ENCODE peak calls at places on chromosomes 12 and 14, in four cellular contexts. L is MM.1S, Y is astrocyte of the spinal cord, Z is dorsolateral prefrontal cortex. R is an unnamed sample.

GRCh38 chr12:124497039-124497438 is 70.4 kb downstream of the NCOR2 start:
- DNase-seq in L (no peak), Y (no peak), Z (no peak), R (no peak)

GRCh38 chr14:63853831-63854293 is 1.1 kb downstream of the SYNE2 start:
- DNase-seq in L (peak), Y (peak), Z (no peak), R (peak)

GRCh38 chr12:57737467-57738141 is 938 bp downstream of the AGAP2 start:
- DNase-seq in L (no peak), Y (no peak), Z (no peak), R (no peak)

GRCh38 chr12:121800694-121801600 is 2.9 kb upstream of the SETD1B start:
- DNase-seq in L (peak), Y (peak), Z (peak), R (peak)

GRCh38 chr14:92641306-92641705 is 107.1 kb downstream of the LGMN start:
- DNase-seq in L (no peak), Y (no peak), Z (no peak), R (no peak)

GRCh38 chr12:563899-564298 is 99.3 kb downstream of the NINJ2 start:
- DNase-seq in L (no peak), Y (no peak), Z (no peak), R (no peak)

GRCh38 chr12:16611146-16611545 is 5.2 kb upstream of the LMO3 start:
- DNase-seq in L (peak), Y (no peak), Z (no peak), R (no peak)

GRCh38 chr12:119020377-119021360 is 39.3 kb downstream of the SRRM4 start:
- DNase-seq in L (no peak), Y (no peak), Z (no peak), R (peak)

GRCh38 chr14:28676481-28676880 is 90.1 kb upstream of the FOXG1 start:
- DNase-seq in L (no peak), Y (peak), Z (no peak), R (no peak)

GRCh38 chr12:124518051-124518932 is 49.1 kb downstream of the NCOR2 start:
- DNase-seq in L (no peak), Y (peak), Z (peak), R (no peak)

GRCh38 chr12:76284816-76285750 is 63.1 kb downstream of the BBS10 start:
- DNase-seq in L (no peak), Y (peak), Z (no peak), R (no peak)

GRCh38 chr12:92341333-92341691 is 195.7 kb upstream of the BTG1 start:
- DNase-seq in L (no peak), Y (no peak), Z (no peak), R (no peak)

GRCh38 chr12:107622005-107622404 is 63.6 kb upstream of the PWP1 start:
- DNase-seq in L (no peak), Y (peak), Z (no peak), R (peak)

GRCh38 chr12:15146585-15146984 is 74.6 kb downstream of the RERG start:
- DNase-seq in L (no peak), Y (no peak), Z (no peak), R (no peak)

GRCh38 chr14:95235351-95235750 is 78.0 kb upstream of the DICER1 start:
- DNase-seq in L (no peak), Y (no peak), Z (no peak), R (no peak)

GRCh38 chr12:117552971-117553370 is 191.5 kb upstream of the NOS1 start:
- DNase-seq in L (no peak), Y (no peak), Z (peak), R (no peak)

GRCh38 chr12:75509621-75510020 is 1.8 kb downstream of the KRR1 start:
- DNase-seq in L (no peak), Y (no peak), Z (no peak), R (no peak)

GRCh38 chr12:120762093-120762492 is 36.5 kb downstream of the ACADS start:
- DNase-seq in L (no peak), Y (peak), Z (no peak), R (no peak)

GRCh38 chr14:62957562-62957961 is 87.7 kb downstream of the KCNH5 start:
- DNase-seq in L (no peak), Y (peak), Z (no peak), R (no peak)

GRCh38 chr12:138171-138897 is 71.8 kb downstream of the IQSEC3 start:
- DNase-seq in L (no peak), Y (no peak), Z (no peak), R (no peak)

GRCh38 chr12:48005750-48006021 is 1.4 kb upstream of the COL2A1 start:
- DNase-seq in L (no peak), Y (no peak), Z (no peak), R (no peak)

GRCh38 chr12:7374423-7375144 is 69.4 kb downstream of the CD163L1 start:
- DNase-seq in L (peak), Y (peak), Z (no peak), R (peak)

GRCh38 chr12:104544836-104545235 is 88.1 kb downstream of the CHST11 start:
- DNase-seq in L (no peak), Y (no peak), Z (no peak), R (no peak)

GRCh38 chr12:51702582-51702981 is 111.5 kb downstream of the SCN8A start:
- DNase-seq in L (no peak), Y (no peak), Z (no peak), R (no peak)

GRCh38 chr12:126668538-126668937 is 1598.4 kb upstream of the TMEM132C start:
- DNase-seq in L (no peak), Y (peak), Z (no peak), R (no peak)

GRCh38 chr12:57240926-57241555 is 9.9 kb downstream of the STAC3 start:
- DNase-seq in L (no peak), Y (no peak), Z (no peak), R (no peak)

GRCh38 chr12:121737421-121737820 is 24.9 kb downstream of the TMEM120B start:
- DNase-seq in L (no peak), Y (no peak), Z (no peak), R (no peak)

GRCh38 chr12:29148065-29148957 is 767 bp upstream of the FAR2 start:
- DNase-seq in L (no peak), Y (peak), Z (peak), R (peak)

GRCh38 chr12:2959508-2960431 is 573 bp downstream of the TEAD4 start:
- DNase-seq in L (peak), Y (peak), Z (no peak), R (peak)

GRCh38 chr14:49381778-49382177 is 204.4 kb downstream of the RPS29 start:
- DNase-seq in L (no peak), Y (no peak), Z (no peak), R (no peak)

GRCh38 chr12:123390415-123391093 is 6.6 kb downstream of the KMT5A start:
- DNase-seq in L (no peak), Y (peak), Z (no peak), R (no peak)

GRCh38 chr12:123388218-123388947 is 4.5 kb downstream of the KMT5A start:
- DNase-seq in L (peak), Y (peak), Z (peak), R (peak)

GRCh38 chr12:123391546-123392343 is 7.8 kb downstream of the KMT5A start:
- DNase-seq in L (no peak), Y (no peak), Z (peak), R (no peak)

GRCh38 chr12:123388948-123389559 is 5.1 kb downstream of the KMT5A start:
- DNase-seq in L (no peak), Y (no peak), Z (no peak), R (peak)

DNA sequence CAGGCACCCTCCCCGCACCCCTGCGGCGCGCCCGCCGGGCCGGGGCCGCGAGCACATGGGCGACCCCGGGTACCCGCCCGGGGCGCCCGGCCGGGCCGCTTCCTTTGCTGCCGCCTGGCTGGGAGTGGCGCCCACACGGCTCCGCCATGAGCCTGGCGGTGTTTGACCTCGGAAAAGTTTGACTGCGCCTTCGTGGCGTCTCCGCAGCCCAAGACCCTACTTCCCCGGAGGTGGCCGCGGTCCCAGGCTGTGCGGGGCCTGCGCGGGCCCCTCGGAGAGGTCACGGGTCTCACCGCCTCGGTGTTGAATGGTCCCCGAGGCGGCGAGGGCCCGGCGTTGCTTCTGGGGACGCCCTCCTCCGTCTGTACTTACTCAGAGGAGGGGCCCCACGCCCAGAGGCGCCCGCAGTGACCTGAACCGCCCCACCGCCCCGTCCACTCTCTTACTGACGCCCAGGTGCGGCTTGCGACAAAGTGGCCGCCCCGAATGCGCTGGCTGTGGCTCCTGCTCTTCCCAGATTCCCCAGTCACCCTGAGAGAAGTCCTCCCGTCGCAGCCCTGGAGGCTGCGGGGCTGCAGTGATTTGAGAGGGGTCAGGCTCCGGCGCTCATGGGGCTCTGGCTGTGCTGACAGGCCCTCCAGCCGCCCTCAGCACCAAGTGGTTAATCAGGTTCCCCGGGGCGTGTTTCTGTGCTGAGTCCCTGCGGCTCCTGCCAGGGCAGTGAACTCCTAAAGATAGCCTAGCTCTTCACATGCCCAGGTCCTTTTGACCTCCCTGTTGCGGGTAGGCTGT is 5.8 kb downstream of the KMT5A start:
- DNase-seq in L (no peak), Y (peak), Z (no peak), R (peak)
- TF ChIP-seq CTCF in L (no peak), Y (no peak), Z (no peak), R (no peak)

DNA sequence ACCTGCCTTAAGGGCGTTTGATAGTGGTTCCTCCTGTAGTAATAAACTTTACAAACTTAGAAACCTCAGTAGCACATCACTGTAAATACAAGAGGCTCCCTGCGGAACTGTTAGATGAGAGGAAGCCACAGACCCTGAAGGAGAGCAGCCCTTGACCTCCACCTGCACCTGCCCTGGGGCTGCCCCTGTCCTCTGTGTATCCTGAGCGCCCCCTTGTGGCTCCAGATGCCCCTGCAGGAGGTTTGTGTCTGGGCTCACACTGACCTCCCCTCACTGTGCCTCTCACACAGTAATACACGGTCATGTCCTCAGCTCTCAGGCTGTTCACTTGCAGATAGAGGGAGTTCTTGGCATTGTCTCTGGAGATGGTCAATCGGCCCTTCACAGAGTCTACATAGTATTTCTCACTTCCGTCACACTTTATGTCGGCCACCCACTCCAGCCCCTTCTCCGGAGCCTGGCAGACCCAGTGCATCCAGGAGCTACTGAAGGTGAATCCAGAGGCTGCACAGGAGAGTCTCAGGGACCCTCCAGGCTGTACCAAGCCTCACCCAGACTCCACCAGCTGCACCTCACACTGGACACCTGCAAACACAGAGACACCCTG is 1059.8 kb downstream of the TMEM121 start:
- DNase-seq in L (peak), Y (no peak), Z (no peak), R (peak)
- TF ChIP-seq CTCF in L (peak), Y (no peak), Z (no peak), R (peak)

GRCh38 chr14:99512110-99512449 is 30.9 kb downstream of the CCNK start:
- DNase-seq in L (no peak), Y (no peak), Z (no peak), R (no peak)

GRCh38 chr14:99513946-99514551 is 32.8 kb downstream of the CCNK start:
- DNase-seq in L (no peak), Y (no peak), Z (no peak), R (no peak)

GRCh38 chr14:99514552-99515300 is 33.5 kb downstream of the CCNK start:
- DNase-seq in L (no peak), Y (no peak), Z (no peak), R (no peak)

GRCh38 chr14:99512571-99513182 is 31.5 kb downstream of the CCNK start:
- DNase-seq in L (no peak), Y (no peak), Z (no peak), R (no peak)

GRCh38 chr14:99513183-99513694 is 32.0 kb downstream of the CCNK start:
- DNase-seq in L (no peak), Y (no peak), Z (no peak), R (no peak)
- TF ChIP-seq CTCF in L (no peak), Y (no peak), Z (no peak), R (no peak)

DNA sequence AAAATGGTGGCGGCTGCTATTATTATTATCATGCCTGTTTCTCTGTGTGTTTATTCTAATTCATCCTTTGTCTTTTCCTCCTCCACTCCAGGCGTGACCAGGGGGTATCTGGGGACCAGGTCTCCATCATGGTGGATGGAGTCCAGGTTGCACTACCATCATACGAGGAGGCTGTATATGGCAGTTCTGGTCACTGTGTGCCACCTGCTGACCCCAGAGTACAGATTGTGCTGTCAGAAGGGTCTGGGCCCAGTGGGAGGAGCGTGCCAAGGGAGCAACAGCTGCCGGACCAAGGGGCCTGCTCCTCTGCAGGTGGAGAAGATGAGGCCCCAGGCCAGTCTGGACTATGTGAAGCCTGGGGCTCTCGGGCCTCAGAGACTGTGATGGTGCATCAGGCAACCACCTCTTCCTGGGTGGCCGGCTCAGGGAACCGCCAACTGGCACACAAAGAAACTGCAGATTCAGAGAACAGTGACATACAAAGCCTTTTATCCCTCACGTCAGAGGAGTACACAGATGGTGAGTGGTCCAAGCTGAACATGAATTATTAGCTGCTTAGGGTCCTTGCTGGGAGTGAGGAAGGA is 58.3 kb upstream of the SRSF5 start:
- DNase-seq in L (no peak), Y (no peak), Z (peak), R (no peak)
- TF ChIP-seq CTCF in L (no peak), Y (peak), Z (no peak), R (peak)

DNA sequence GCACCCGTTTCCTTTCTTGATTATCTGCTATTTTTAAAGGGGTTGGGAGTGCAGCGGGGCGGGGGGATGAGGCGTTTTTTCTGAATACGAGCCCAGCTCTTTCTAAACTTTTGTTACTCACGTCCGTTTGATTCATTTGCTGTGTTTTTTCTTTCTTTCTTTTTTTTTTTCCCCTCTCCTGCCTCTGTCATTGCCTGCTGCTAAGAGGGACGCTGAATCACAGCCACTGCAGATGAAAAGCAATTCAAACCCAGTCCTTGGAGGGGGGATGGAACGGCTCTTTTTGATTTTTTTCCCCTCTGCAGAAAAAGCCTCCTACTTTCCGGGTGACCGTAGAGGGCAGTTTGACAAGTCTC is 606 bp upstream of the RASSF8 start:
- DNase-seq in L (peak), Y (peak), Z (peak), R (no peak)
- TF ChIP-seq CTCF in L (no peak), Y (no peak), Z (no peak), R (no peak)

GRCh38 chr14:23352506-23353432 is at the start of gene SLC22A17:
- DNase-seq in L (no peak), Y (peak), Z (peak), R (peak)
- TF ChIP-seq CTCF in L (no peak), Y (peak), Z (no peak), R (no peak)

GRCh38 chr14:102581193-102581592 is 11.3 kb upstream of the RCOR1 start:
- DNase-seq in L (no peak), Y (no peak), Z (no peak), R (no peak)

GRCh38 chr14:102578821-102579220 is 13.6 kb upstream of the RCOR1 start:
- DNase-seq in L (no peak), Y (no peak), Z (no peak), R (no peak)

GRCh38 chr14:102579696-102580551 is 12.5 kb upstream of the RCOR1 start:
- DNase-seq in L (no peak), Y (peak), Z (no peak), R (no peak)

GRCh38 chr14:102583726-102584125 is 8.7 kb upstream of the RCOR1 start:
- DNase-seq in L (no peak), Y (no peak), Z (no peak), R (no peak)

DNA sequence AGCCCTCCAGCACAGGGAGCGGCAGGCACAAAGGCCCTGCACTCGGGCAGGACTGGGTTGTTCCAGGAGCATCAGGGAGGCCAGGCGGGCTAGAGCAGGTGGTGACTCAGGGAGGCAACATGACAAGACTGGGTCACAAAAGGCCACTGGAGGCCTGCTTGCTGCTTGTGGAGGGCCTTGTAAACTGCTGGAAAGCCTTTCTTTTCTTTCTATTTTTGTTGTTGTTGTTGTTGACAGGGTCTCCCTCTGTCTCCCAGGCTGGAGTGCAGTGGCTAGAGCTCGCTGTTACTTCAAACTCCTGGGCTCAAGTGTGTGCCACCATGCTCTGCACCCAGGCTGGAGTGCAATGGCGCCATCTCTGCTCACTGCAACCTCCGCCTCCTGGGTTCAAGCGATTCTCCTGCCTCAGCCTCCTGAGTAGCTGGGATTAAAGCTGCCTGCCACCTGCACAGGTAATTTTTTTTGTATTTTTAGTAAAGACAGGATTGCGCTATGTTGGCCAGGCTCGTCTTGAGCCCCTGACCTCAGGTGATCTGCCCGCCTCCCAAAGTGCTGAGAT is 11.8 kb upstream of the RCOR1 start:
- DNase-seq in L (no peak), Y (no peak), Z (no peak), R (no peak)
- TF ChIP-seq CTCF in L (no peak), Y (no peak), Z (no peak), R (no peak)

R was measured in GM13977.